ENCODE peak calls at places on chromosomes 3 and 15, in five cellular contexts. One of them, this sample, is unnamed.

GRCh38 chr15:101006931-101007687 is 88.0 kb downstream of the LRRK1 start:
- DNase-seq in sciatic nerve: peak
- DNase-seq in cardiac muscle cell: peak
- DNase-seq in NCI-H510A treated with DMSO at 0.1 percent for 48 hours: no peak
- DNase-seq in activated T-helper 9 cell treated with anti-CD3 and anti-CD28 coated beads, Interleukin-2, amount 50 U/mL, for 16 hours: peak
- DNase-seq in this sample: peak

GRCh38 chr15:90681480-90681879 is 35.7 kb upstream of the BLM start:
- DNase-seq in sciatic nerve: peak
- DNase-seq in cardiac muscle cell: no peak
- DNase-seq in NCI-H510A treated with DMSO at 0.1 percent for 48 hours: no peak
- DNase-seq in activated T-helper 9 cell treated with anti-CD3 and anti-CD28 coated beads, Interleukin-2, amount 50 U/mL, for 16 hours: no peak
- DNase-seq in this sample: peak

GRCh38 chr3:142332390-142332789 is 107.0 kb upstream of the GK5 start:
- DNase-seq in sciatic nerve: no peak
- DNase-seq in cardiac muscle cell: no peak
- DNase-seq in NCI-H510A treated with DMSO at 0.1 percent for 48 hours: no peak
- DNase-seq in activated T-helper 9 cell treated with anti-CD3 and anti-CD28 coated beads, Interleukin-2, amount 50 U/mL, for 16 hours: no peak
- DNase-seq in this sample: no peak

GRCh38 chr3:69283496-69283895 is 102.4 kb downstream of the FRMD4B start:
- DNase-seq in sciatic nerve: no peak
- DNase-seq in cardiac muscle cell: no peak
- DNase-seq in NCI-H510A treated with DMSO at 0.1 percent for 48 hours: no peak
- DNase-seq in activated T-helper 9 cell treated with anti-CD3 and anti-CD28 coated beads, Interleukin-2, amount 50 U/mL, for 16 hours: no peak
- DNase-seq in this sample: no peak

GRCh38 chr3:174439621-174440349 is 419.3 kb upstream of the NAALADL2 start:
- DNase-seq in sciatic nerve: no peak
- DNase-seq in cardiac muscle cell: no peak
- DNase-seq in NCI-H510A treated with DMSO at 0.1 percent for 48 hours: no peak
- DNase-seq in activated T-helper 9 cell treated with anti-CD3 and anti-CD28 coated beads, Interleukin-2, amount 50 U/mL, for 16 hours: no peak
- DNase-seq in this sample: no peak

GRCh38 chr15:91524534-91524933 is 329.0 kb upstream of the SLCO3A1 start:
- DNase-seq in sciatic nerve: no peak
- DNase-seq in cardiac muscle cell: no peak
- DNase-seq in NCI-H510A treated with DMSO at 0.1 percent for 48 hours: no peak
- DNase-seq in activated T-helper 9 cell treated with anti-CD3 and anti-CD28 coated beads, Interleukin-2, amount 50 U/mL, for 16 hours: no peak
- DNase-seq in this sample: no peak

GRCh38 chr15:89795996-89796395 is 18.7 kb downstream of the ANPEP start:
- DNase-seq in sciatic nerve: no peak
- DNase-seq in cardiac muscle cell: no peak
- DNase-seq in NCI-H510A treated with DMSO at 0.1 percent for 48 hours: no peak
- DNase-seq in activated T-helper 9 cell treated with anti-CD3 and anti-CD28 coated beads, Interleukin-2, amount 50 U/mL, for 16 hours: no peak
- DNase-seq in this sample: no peak

GRCh38 chr3:32238027-32238815 is at the start of gene CMTM8:
- DNase-seq in sciatic nerve: peak
- DNase-seq in cardiac muscle cell: peak
- DNase-seq in NCI-H510A treated with DMSO at 0.1 percent for 48 hours: peak
- DNase-seq in activated T-helper 9 cell treated with anti-CD3 and anti-CD28 coated beads, Interleukin-2, amount 50 U/mL, for 16 hours: peak
- DNase-seq in this sample: peak